ENCODE peak calls at places on chromosomes 7 and 10, in five cellular contexts. One of them, this sample, is unnamed.

GRCh38 chr10:60428387-60428737 is 38.7 kb upstream of the ANK3 start:
- DNase-seq in MCF 10A: no peak
- DNase-seq in AG10803: no peak
- DNase-seq in spleen: no peak
- DNase-seq in Peyer's patch: no peak
- DNase-seq in this sample: no peak

GRCh38 chr7:131173148-131173890 is 154.4 kb upstream of the MKLN1 start:
- DNase-seq in MCF 10A: peak; percentile 20
- DNase-seq in AG10803: peak; percentile 67
- DNase-seq in spleen: no peak
- DNase-seq in Peyer's patch: no peak
- DNase-seq in this sample: no peak

GRCh38 chr7:101795461-101795860 is 22.0 kb upstream of the CUX1 start:
- DNase-seq in MCF 10A: no peak
- DNase-seq in AG10803: no peak
- DNase-seq in spleen: peak; percentile 35
- DNase-seq in Peyer's patch: no peak
- DNase-seq in this sample: no peak

GRCh38 chr10:31602541-31603244 is 283.7 kb downstream of the ZEB1 start:
- DNase-seq in MCF 10A: peak; percentile 74
- DNase-seq in AG10803: peak; percentile 91
- DNase-seq in spleen: peak; percentile 81
- DNase-seq in Peyer's patch: peak; percentile 79
- DNase-seq in this sample: peak; percentile 60

GRCh38 chr10:123896217-123896927 is 4.8 kb upstream of the CPXM2 start:
- DNase-seq in MCF 10A: no peak
- DNase-seq in AG10803: peak; percentile 29
- DNase-seq in spleen: no peak
- DNase-seq in Peyer's patch: no peak
- DNase-seq in this sample: peak; percentile 37

GRCh38 chr10:77253037-77253436 is 384.6 kb downstream of the KCNMA1 start:
- DNase-seq in MCF 10A: no peak
- DNase-seq in AG10803: no peak
- DNase-seq in spleen: no peak
- DNase-seq in Peyer's patch: no peak
- DNase-seq in this sample: no peak

GRCh38 chr10:36023939-36024338 is 381.8 kb upstream of the FZD8 start:
- DNase-seq in MCF 10A: peak; percentile 68
- DNase-seq in AG10803: peak; percentile 95
- DNase-seq in spleen: no peak
- DNase-seq in Peyer's patch: no peak
- DNase-seq in this sample: peak; percentile 57

GRCh38 chr7:77903597-77903996 is 105.0 kb downstream of the PHTF2 start:
- DNase-seq in MCF 10A: peak; percentile 43
- DNase-seq in AG10803: peak; percentile 22
- DNase-seq in spleen: no peak
- DNase-seq in Peyer's patch: no peak
- DNase-seq in this sample: no peak

GRCh38 chr10:10587744-10588393 is 429.8 kb upstream of the CELF2 start:
- DNase-seq in MCF 10A: no peak
- DNase-seq in AG10803: no peak
- DNase-seq in spleen: no peak
- DNase-seq in Peyer's patch: no peak
- DNase-seq in this sample: no peak

GRCh38 chr7:41993173-41993867 is 243.7 kb downstream of the GLI3 start:
- DNase-seq in MCF 10A: peak; percentile 16
- DNase-seq in AG10803: peak; percentile 90
- DNase-seq in spleen: no peak
- DNase-seq in Peyer's patch: no peak
- DNase-seq in this sample: no peak

GRCh38 chr10:18610517-18610916 is 40.9 kb downstream of the NSUN6 start:
- DNase-seq in MCF 10A: peak; percentile 84
- DNase-seq in AG10803: peak; percentile 51
- DNase-seq in spleen: no peak
- DNase-seq in Peyer's patch: peak; percentile 64
- DNase-seq in this sample: no peak

GRCh38 chr10:96295475-96295874 is 8.8 kb upstream of the DNTT start:
- DNase-seq in MCF 10A: no peak
- DNase-seq in AG10803: no peak
- DNase-seq in spleen: no peak
- DNase-seq in Peyer's patch: no peak
- DNase-seq in this sample: no peak

GRCh38 chr7:916291-916941 is 38.1 kb downstream of the ADAP1 start:
- DNase-seq in MCF 10A: no peak
- DNase-seq in AG10803: no peak
- DNase-seq in spleen: peak; percentile 64
- DNase-seq in Peyer's patch: peak; percentile 54
- DNase-seq in this sample: no peak

GRCh38 chr10:86804805-86805204 is 48.4 kb downstream of the BMPR1A start:
- DNase-seq in MCF 10A: no peak
- DNase-seq in AG10803: no peak
- DNase-seq in spleen: no peak
- DNase-seq in Peyer's patch: no peak
- DNase-seq in this sample: no peak

GRCh38 chr10:32072025-32072787 is 16.0 kb upstream of the KIF5B start:
- DNase-seq in MCF 10A: no peak
- DNase-seq in AG10803: no peak
- DNase-seq in spleen: no peak
- DNase-seq in Peyer's patch: no peak
- DNase-seq in this sample: no peak

GRCh38 chr10:4472190-4472904 is 353.7 kb upstream of the AKR1E2 start:
- DNase-seq in MCF 10A: no peak
- DNase-seq in AG10803: no peak
- DNase-seq in spleen: no peak
- DNase-seq in Peyer's patch: no peak
- DNase-seq in this sample: no peak

GRCh38 chr10:22630229-22631174 is 83.9 kb downstream of the PIP4K2A start:
- DNase-seq in MCF 10A: peak; percentile 47
- DNase-seq in AG10803: peak; percentile 54
- DNase-seq in spleen: no peak
- DNase-seq in Peyer's patch: peak; percentile 53
- DNase-seq in this sample: no peak

GRCh38 chr7:131898418-131898817 is 342.0 kb upstream of the PODXL start:
- DNase-seq in MCF 10A: peak; percentile 78
- DNase-seq in AG10803: peak; percentile 69
- DNase-seq in spleen: no peak
- DNase-seq in Peyer's patch: no peak
- DNase-seq in this sample: no peak

GRCh38 chr7:106613861-106614560 is 46.9 kb downstream of the CCDC71L start:
- DNase-seq in MCF 10A: no peak
- DNase-seq in AG10803: peak; percentile 69
- DNase-seq in spleen: no peak
- DNase-seq in Peyer's patch: no peak
- DNase-seq in this sample: no peak

GRCh38 chr10:78957471-78958039 is 111.2 kb upstream of the ZMIZ1 start:
- DNase-seq in MCF 10A: no peak
- DNase-seq in AG10803: no peak
- DNase-seq in spleen: no peak
- DNase-seq in Peyer's patch: no peak
- DNase-seq in this sample: no peak

GRCh38 chr10:17220652-17221100 is 7.4 kb upstream of the VIM start:
- DNase-seq in MCF 10A: no peak
- DNase-seq in AG10803: peak; percentile 63
- DNase-seq in spleen: no peak
- DNase-seq in Peyer's patch: no peak
- DNase-seq in this sample: no peak

GRCh38 chr10:123553810-123554430 is 112.2 kb upstream of the GPR26 start:
- DNase-seq in MCF 10A: no peak
- DNase-seq in AG10803: no peak
- DNase-seq in spleen: no peak
- DNase-seq in Peyer's patch: no peak
- DNase-seq in this sample: no peak

GRCh38 chr7:9835204-9835603 is 1138.5 kb upstream of the PHF14 start:
- DNase-seq in MCF 10A: no peak
- DNase-seq in AG10803: no peak
- DNase-seq in spleen: no peak
- DNase-seq in Peyer's patch: no peak
- DNase-seq in this sample: no peak

GRCh38 chr7:114085592-114086490 is 167.0 kb upstream of the PPP1R3A start:
- DNase-seq in MCF 10A: no peak
- DNase-seq in AG10803: peak; percentile 83
- DNase-seq in spleen: peak; percentile 76
- DNase-seq in Peyer's patch: peak; percentile 88
- DNase-seq in this sample: peak; percentile 69

GRCh38 chr10:98029149-98030092 is 1.0 kb downstream of the CRTAC1 start:
- DNase-seq in MCF 10A: no peak
- DNase-seq in AG10803: no peak
- DNase-seq in spleen: no peak
- DNase-seq in Peyer's patch: no peak
- DNase-seq in this sample: no peak

GRCh38 chr10:85618841-85619240 is 747.8 kb downstream of the GRID1 start:
- DNase-seq in MCF 10A: no peak
- DNase-seq in AG10803: no peak
- DNase-seq in spleen: no peak
- DNase-seq in Peyer's patch: no peak
- DNase-seq in this sample: no peak

GRCh38 chr10:74825371-74826141 is 844 bp upstream of the KAT6B start:
- DNase-seq in MCF 10A: no peak
- DNase-seq in AG10803: no peak
- DNase-seq in spleen: peak; percentile 96
- DNase-seq in Peyer's patch: peak; percentile 70
- DNase-seq in this sample: no peak

GRCh38 chr10:122140477-122140902 is 130.6 kb upstream of the BTBD16 start:
- DNase-seq in MCF 10A: peak; percentile 90
- DNase-seq in AG10803: peak; percentile 58
- DNase-seq in spleen: no peak
- DNase-seq in Peyer's patch: no peak
- DNase-seq in this sample: no peak

GRCh38 chr7:6480323-6480660 is 32.5 kb upstream of the DAGLB start:
- DNase-seq in MCF 10A: no peak
- DNase-seq in AG10803: peak; percentile 15
- DNase-seq in spleen: no peak
- DNase-seq in Peyer's patch: no peak
- DNase-seq in this sample: no peak

GRCh38 chr7:51457079-51457478 is 140.5 kb upstream of the COBL start:
- DNase-seq in MCF 10A: no peak
- DNase-seq in AG10803: no peak
- DNase-seq in spleen: no peak
- DNase-seq in Peyer's patch: no peak
- DNase-seq in this sample: no peak

GRCh38 chr7:155490697-155491628 is 33.0 kb downstream of the EN2 start:
- DNase-seq in MCF 10A: no peak
- DNase-seq in AG10803: peak; percentile 28
- DNase-seq in spleen: peak; percentile 91
- DNase-seq in Peyer's patch: peak; percentile 68
- DNase-seq in this sample: no peak

GRCh38 chr7:131521651-131522163 is 34.7 kb downstream of the PODXL start:
- DNase-seq in MCF 10A: no peak
- DNase-seq in AG10803: peak; percentile 56
- DNase-seq in spleen: peak; percentile 69
- DNase-seq in Peyer's patch: peak; percentile 71
- DNase-seq in this sample: no peak

GRCh38 chr10:106672517-106673175 is 491.9 kb downstream of the SORCS1 start:
- DNase-seq in MCF 10A: no peak
- DNase-seq in AG10803: no peak
- DNase-seq in spleen: no peak
- DNase-seq in Peyer's patch: no peak
- DNase-seq in this sample: no peak

GRCh38 chr7:114924066-114924712 is 2.3 kb downstream of the MDFIC start:
- DNase-seq in MCF 10A: no peak
- DNase-seq in AG10803: peak; percentile 26
- DNase-seq in spleen: no peak
- DNase-seq in Peyer's patch: no peak
- DNase-seq in this sample: no peak

DNA sequence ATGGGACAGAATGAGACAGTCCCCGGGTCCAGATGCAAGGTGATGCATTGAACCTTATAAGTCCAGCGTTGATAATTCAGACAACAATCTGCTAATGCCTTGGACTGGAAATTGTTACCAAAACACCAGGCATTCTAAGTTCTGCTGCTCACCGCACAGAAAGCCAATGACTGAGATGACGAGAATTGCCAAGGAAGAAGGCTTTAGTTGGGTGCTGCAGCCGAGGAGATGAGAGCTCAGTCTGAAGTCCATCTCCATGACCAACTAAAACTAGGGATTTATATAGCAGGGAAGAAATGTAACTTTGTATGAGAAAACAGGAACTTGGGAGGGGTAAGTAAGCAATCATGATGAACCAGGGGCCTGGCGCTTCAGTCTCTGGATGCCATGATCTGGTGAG is 68.7 kb downstream of the PRKCQ start:
- DNase-seq in MCF 10A: no peak
- DNase-seq in AG10803: no peak
- DNase-seq in spleen: no peak
- DNase-seq in Peyer's patch: no peak
- DNase-seq in this sample: no peak
- TF ChIP-seq CTCF in MCF 10A: no peak
- TF ChIP-seq CTCF in AG10803: no peak
- TF ChIP-seq CTCF in spleen: no peak
- TF ChIP-seq CTCF in Peyer's patch: no peak
- TF ChIP-seq CTCF in this sample: no peak

GRCh38 chr7:66502230-66503035 is 126.2 kb upstream of the KCTD7 start:
- DNase-seq in MCF 10A: no peak
- DNase-seq in AG10803: no peak
- DNase-seq in spleen: peak; percentile 59
- DNase-seq in Peyer's patch: peak; percentile 18
- DNase-seq in this sample: no peak
- TF ChIP-seq CTCF in MCF 10A: peak; percentile 14
- TF ChIP-seq CTCF in AG10803: no peak
- TF ChIP-seq CTCF in spleen: no peak
- TF ChIP-seq CTCF in Peyer's patch: no peak
- TF ChIP-seq CTCF in this sample: no peak

GRCh38 chr10:133277277-133277992 is 767 bp upstream of the ADAM8 start:
- DNase-seq in MCF 10A: no peak
- DNase-seq in AG10803: no peak
- DNase-seq in spleen: peak; percentile 89
- DNase-seq in Peyer's patch: no peak
- DNase-seq in this sample: no peak

GRCh38 chr10:133274751-133275682 is 1.7 kb downstream of the ADAM8 start:
- DNase-seq in MCF 10A: peak; percentile 81
- DNase-seq in AG10803: no peak
- DNase-seq in spleen: peak; percentile 94
- DNase-seq in Peyer's patch: peak; percentile 87
- DNase-seq in this sample: no peak

GRCh38 chr10:133276435-133277201 is at the start of gene ADAM8:
- DNase-seq in MCF 10A: no peak
- DNase-seq in AG10803: no peak
- DNase-seq in spleen: peak; percentile 95
- DNase-seq in Peyer's patch: peak; percentile 86
- DNase-seq in this sample: no peak

GRCh38 chr10:133276100-133276434 is 601 bp downstream of the ADAM8 start:
- DNase-seq in MCF 10A: no peak
- DNase-seq in AG10803: no peak
- DNase-seq in spleen: no peak
- DNase-seq in Peyer's patch: no peak
- DNase-seq in this sample: no peak

GRCh38 chr10:133275683-133276092 is 980 bp downstream of the ADAM8 start:
- DNase-seq in MCF 10A: peak; percentile 25
- DNase-seq in AG10803: no peak
- DNase-seq in spleen: no peak
- DNase-seq in Peyer's patch: no peak
- DNase-seq in this sample: no peak
- TF ChIP-seq CTCF in MCF 10A: no peak
- TF ChIP-seq CTCF in AG10803: no peak
- TF ChIP-seq CTCF in spleen: no peak
- TF ChIP-seq CTCF in Peyer's patch: peak; percentile 17
- TF ChIP-seq CTCF in this sample: no peak

GRCh38 chr7:123329988-123330643 is 130.3 kb upstream of the SLC13A1 start:
- DNase-seq in MCF 10A: no peak
- DNase-seq in AG10803: no peak
- DNase-seq in spleen: no peak
- DNase-seq in Peyer's patch: no peak
- DNase-seq in this sample: no peak
- TF ChIP-seq CTCF in MCF 10A: no peak
- TF ChIP-seq CTCF in AG10803: no peak
- TF ChIP-seq CTCF in spleen: no peak
- TF ChIP-seq CTCF in Peyer's patch: no peak
- TF ChIP-seq CTCF in this sample: no peak

This sample was measured in AG09319.